ENCODE peak calls at places on chromosomes 16 and 17, in nine cellular contexts. E, J, H, P, C, F, Z, U and S are unnamed samples.

GRCh38 chr16:77290451-77291110 is 91.4 kb downstream of the SYCE1L start:
- DNase-seq in E (no peak), J (no peak), H (no peak), P (no peak), C (peak; percentile 68), F (no peak), Z (no peak), U (no peak), S (no peak)

GRCh38 chr16:57693539-57693938 is 1.1 kb upstream of the DRC7 start:
- DNase-seq in E (no peak), J (no peak), H (no peak), P (no peak), C (peak; percentile 43), F (no peak), Z (no peak), U (no peak), S (no peak)

GRCh38 chr16:28555593-28555992 is 1.9 kb downstream of the SGF29 start:
- DNase-seq in E (no peak), J (no peak), H (no peak), P (no peak), C (no peak), F (no peak), Z (no peak), U (no peak), S (no peak)

GRCh38 chr17:73210002-73210678 is 17.3 kb downstream of the COG1 start:
- DNase-seq in E (no peak), J (no peak), H (no peak), P (no peak), C (no peak), F (no peak), Z (no peak), U (peak; percentile 48), S (peak; percentile 32)

GRCh38 chr16:88005148-88005547 is 53.9 kb downstream of the BANP start:
- DNase-seq in E (no peak), J (no peak), H (no peak), P (no peak), C (no peak), F (no peak), Z (no peak), U (no peak), S (peak; percentile 59)

GRCh38 chr17:59154335-59154720 is 658 bp downstream of the SKA2 start:
- DNase-seq in E (peak; percentile 14), J (peak; percentile 18), H (peak; percentile 66), P (no peak), C (peak; percentile 66), F (peak; percentile 62), Z (peak; percentile 37), U (peak; percentile 16), S (no peak)

GRCh38 chr17:17811381-17812210 is 25.2 kb downstream of the SREBF1 start:
- DNase-seq in E (no peak), J (no peak), H (no peak), P (no peak), C (no peak), F (no peak), Z (no peak), U (no peak), S (no peak)

GRCh38 chr16:67767953-67768352 is 38.4 kb downstream of the RANBP10 start:
- DNase-seq in E (no peak), J (no peak), H (peak; percentile 77), P (peak; percentile 50), C (no peak), F (no peak), Z (no peak), U (no peak), S (no peak)

GRCh38 chr16:11005611-11005975 is 61.2 kb downstream of the CLEC16A start:
- DNase-seq in E (no peak), J (no peak), H (peak; percentile 84), P (no peak), C (no peak), F (no peak), Z (no peak), U (peak; percentile 54), S (no peak)

GRCh38 chr17:44315760-44316731 is 7.6 kb downstream of the RUNDC3A start:
- DNase-seq in E (no peak), J (no peak), H (no peak), P (no peak), C (no peak), F (no peak), Z (no peak), U (no peak), S (no peak)

GRCh38 chr17:49227436-49228261 is 2.9 kb downstream of the PHOSPHO1 start:
- DNase-seq in E (peak; percentile 72), J (peak; percentile 44), H (peak; percentile 46), P (peak; percentile 42), C (peak; percentile 66), F (peak; percentile 77), Z (peak; percentile 70), U (peak; percentile 86), S (peak; percentile 82)

GRCh38 chr17:3928394-3928793 is 12.1 kb upstream of the P2RX1 start:
- DNase-seq in E (no peak), J (no peak), H (no peak), P (no peak), C (no peak), F (no peak), Z (no peak), U (no peak), S (no peak)

GRCh38 chr16:50547340-50547865 is 793 bp upstream of the NKD1 start:
- DNase-seq in E (peak; percentile 64), J (peak; percentile 32), H (no peak), P (no peak), C (peak; percentile 26), F (no peak), Z (peak; percentile 60), U (no peak), S (peak; percentile 49)

GRCh38 chr17:40556198-40556661 is 9.0 kb downstream of the CCR7 start:
- DNase-seq in E (no peak), J (no peak), H (no peak), P (no peak), C (no peak), F (no peak), Z (no peak), U (no peak), S (no peak)

GRCh38 chr16:78584213-78584860 is 484.9 kb downstream of the WWOX start:
- DNase-seq in E (no peak), J (no peak), H (no peak), P (no peak), C (no peak), F (no peak), Z (no peak), U (no peak), S (no peak)